ENCODE peak calls at places on chromosomes 16 and 17, in seven cellular contexts. L is Peyer's patch, O is K562, G is nephron progenitor cell, S is fibroblast of pulmonary artery, P is fibroblast of mammary gland, A is Caco-2. K is an unnamed sample.

GRCh38 chr16:85767569-85767968 is 16.7 kb upstream of the C16orf74 start:
- DNase-seq in L (no peak), O (peak; percentile 15), G (no peak), S (peak; percentile 81), P (peak; percentile 78), A (no peak), K (peak; percentile 44)

GRCh38 chr16:88815901-88816589 is 4.3 kb upstream of the APRT start:
- DNase-seq in L (peak; percentile 69), O (no peak), G (peak; percentile 68), S (no peak), P (no peak), A (no peak), K (peak; percentile 84)

GRCh38 chr17:16926591-16927451 is 45.1 kb downstream of the TNFRSF13B start:
- DNase-seq in L (peak; percentile 40), O (no peak), G (no peak), S (no peak), P (no peak), A (peak; percentile 30), K (no peak)

GRCh38 chr16:11824362-11824761 is 27.0 kb downstream of the RSL1D1 start:
- DNase-seq in L (peak; percentile 77), O (no peak), G (no peak), S (peak; percentile 10), P (no peak), A (peak; percentile 45), K (peak; percentile 6)

GRCh38 chr16:67104845-67105244 is 4.9 kb upstream of the PHAF1 start:
- DNase-seq in L (no peak), O (no peak), G (no peak), S (no peak), P (no peak), A (no peak), K (no peak)

GRCh38 chr17:20263595-20263994 is 203.7 kb downstream of the LGALS9B start:
- DNase-seq in L (no peak), O (no peak), G (no peak), S (peak; percentile 31), P (peak; percentile 28), A (no peak), K (no peak)

GRCh38 chr17:31095239-31096105 is 695 bp downstream of the NF1 start:
- DNase-seq in L (peak; percentile 61), O (peak; percentile 66), G (peak; percentile 75), S (peak; percentile 37), P (peak; percentile 54), A (peak; percentile 76), K (peak; percentile 55)

GRCh38 chr16:28863929-28864886 is 565 bp downstream of the SH2B1 start:
- DNase-seq in L (peak; percentile 69), O (peak; percentile 41), G (peak; percentile 35), S (peak; percentile 50), P (peak; percentile 79), A (no peak), K (peak; percentile 19)

GRCh38 chr16:1878256-1878655 is 6.3 kb upstream of the MEIOB start:
- DNase-seq in L (no peak), O (no peak), G (no peak), S (no peak), P (no peak), A (no peak), K (no peak)

GRCh38 chr16:65375651-65376050 is 253.8 kb upstream of the CDH11 start:
- DNase-seq in L (no peak), O (no peak), G (no peak), S (no peak), P (peak; percentile 33), A (no peak), K (no peak)

GRCh38 chr16:11234884-11235702 is 20.9 kb downstream of the SOCS1 start:
- DNase-seq in L (no peak), O (peak; percentile 41), G (no peak), S (no peak), P (no peak), A (no peak), K (no peak)

GRCh38 chr17:45279898-45280297 is 18.0 kb upstream of the SPATA32 start:
- DNase-seq in L (no peak), O (no peak), G (no peak), S (no peak), P (no peak), A (no peak), K (no peak)

GRCh38 chr16:30924086-30924714 is 828 bp downstream of the FBXL19 start:
- DNase-seq in L (no peak), O (peak; percentile 26), G (peak; percentile 49), S (no peak), P (no peak), A (no peak), K (no peak)

GRCh38 chr17:2889256-2889655 is 93.0 kb downstream of the RAP1GAP2 start:
- DNase-seq in L (no peak), O (no peak), G (no peak), S (no peak), P (peak; percentile 55), A (no peak), K (no peak)

GRCh38 chr16:47141773-47142468 is 1.8 kb downstream of the NETO2 start:
- DNase-seq in L (peak; percentile 95), O (peak; percentile 90), G (peak; percentile 83), S (peak; percentile 87), P (peak; percentile 83), A (peak; percentile 87), K (peak; percentile 93)

GRCh38 chr17:36857698-36858097 is 79.6 kb upstream of the LHX1 start:
- DNase-seq in L (no peak), O (no peak), G (no peak), S (no peak), P (no peak), A (no peak), K (no peak)

GRCh38 chr16:57235128-57236092 is 9.6 kb upstream of the ARL2BP start:
- DNase-seq in L (no peak), O (peak; percentile 64), G (no peak), S (peak; percentile 36), P (peak; percentile 85), A (no peak), K (no peak)

GRCh38 chr16:27195941-27196595 is 7.3 kb upstream of the KDM8 start:
- DNase-seq in L (no peak), O (no peak), G (no peak), S (no peak), P (no peak), A (no peak), K (no peak)

GRCh38 chr16:69323428-69323827 is 7.0 kb downstream of the PDF start:
- DNase-seq in L (no peak), O (no peak), G (no peak), S (no peak), P (no peak), A (no peak), K (no peak)

GRCh38 chr17:17295141-17295540 is 8.0 kb upstream of the NT5M start:
- DNase-seq in L (no peak), O (no peak), G (no peak), S (no peak), P (no peak), A (no peak), K (no peak)

GRCh38 chr16:8583712-8584111 is 6.6 kb downstream of the TMEM114 start:
- DNase-seq in L (no peak), O (peak; percentile 16), G (no peak), S (no peak), P (no peak), A (peak; percentile 54), K (no peak)

GRCh38 chr17:79226037-79226436 is 151.4 kb downstream of the ENGASE start:
- DNase-seq in L (no peak), O (no peak), G (no peak), S (no peak), P (no peak), A (no peak), K (no peak)

GRCh38 chr17:72399023-72399607 is 278.3 kb downstream of the SOX9 start:
- DNase-seq in L (no peak), O (no peak), G (no peak), S (no peak), P (no peak), A (no peak), K (no peak)

GRCh38 chr16:47734987-47735594 is 274.0 kb downstream of the PHKB start:
- DNase-seq in L (no peak), O (no peak), G (no peak), S (no peak), P (no peak), A (no peak), K (peak; percentile 12)

GRCh38 chr16:48834576-48834975 is 224.6 kb upstream of the N4BP1 start:
- DNase-seq in L (no peak), O (no peak), G (no peak), S (no peak), P (peak; percentile 0), A (no peak), K (no peak)
- TF ChIP-seq CTCF in L (no peak), O (no peak), G (no peak), S (no peak), P (no peak), A (no peak), K (no peak)

GRCh38 chr17:82107341-82107860 is 9.4 kb upstream of the FASN start:
- DNase-seq in L (no peak), O (no peak), G (no peak), S (no peak), P (no peak), A (peak; percentile 45), K (no peak)
- TF ChIP-seq CTCF in L (no peak), O (peak; percentile 30), G (peak; percentile 8), S (peak; percentile 29), P (peak; percentile 22), A (peak; percentile 29), K (peak; percentile 25)

GRCh38 chr17:39753514-39754160 is 15.9 kb downstream of the GRB7 start:
- DNase-seq in L (peak; percentile 89), O (no peak), G (peak; percentile 64), S (no peak), P (peak; percentile 1), A (no peak), K (peak; percentile 100)
- TF ChIP-seq CTCF in L (no peak), O (no peak), G (no peak), S (no peak), P (no peak), A (peak; percentile 47), K (no peak)

GRCh38 chr16:3264137-3265036 is 8.0 kb upstream of the MEFV start:
- DNase-seq in L (peak; percentile 98), O (peak; percentile 98), G (peak; percentile 96), S (peak; percentile 98), P (peak; percentile 96), A (peak; percentile 99), K (peak; percentile 99)
- TF ChIP-seq CTCF in L (no peak), O (peak; percentile 67), G (no peak), S (peak; percentile 11), P (no peak), A (peak; percentile 20), K (no peak)

DNA sequence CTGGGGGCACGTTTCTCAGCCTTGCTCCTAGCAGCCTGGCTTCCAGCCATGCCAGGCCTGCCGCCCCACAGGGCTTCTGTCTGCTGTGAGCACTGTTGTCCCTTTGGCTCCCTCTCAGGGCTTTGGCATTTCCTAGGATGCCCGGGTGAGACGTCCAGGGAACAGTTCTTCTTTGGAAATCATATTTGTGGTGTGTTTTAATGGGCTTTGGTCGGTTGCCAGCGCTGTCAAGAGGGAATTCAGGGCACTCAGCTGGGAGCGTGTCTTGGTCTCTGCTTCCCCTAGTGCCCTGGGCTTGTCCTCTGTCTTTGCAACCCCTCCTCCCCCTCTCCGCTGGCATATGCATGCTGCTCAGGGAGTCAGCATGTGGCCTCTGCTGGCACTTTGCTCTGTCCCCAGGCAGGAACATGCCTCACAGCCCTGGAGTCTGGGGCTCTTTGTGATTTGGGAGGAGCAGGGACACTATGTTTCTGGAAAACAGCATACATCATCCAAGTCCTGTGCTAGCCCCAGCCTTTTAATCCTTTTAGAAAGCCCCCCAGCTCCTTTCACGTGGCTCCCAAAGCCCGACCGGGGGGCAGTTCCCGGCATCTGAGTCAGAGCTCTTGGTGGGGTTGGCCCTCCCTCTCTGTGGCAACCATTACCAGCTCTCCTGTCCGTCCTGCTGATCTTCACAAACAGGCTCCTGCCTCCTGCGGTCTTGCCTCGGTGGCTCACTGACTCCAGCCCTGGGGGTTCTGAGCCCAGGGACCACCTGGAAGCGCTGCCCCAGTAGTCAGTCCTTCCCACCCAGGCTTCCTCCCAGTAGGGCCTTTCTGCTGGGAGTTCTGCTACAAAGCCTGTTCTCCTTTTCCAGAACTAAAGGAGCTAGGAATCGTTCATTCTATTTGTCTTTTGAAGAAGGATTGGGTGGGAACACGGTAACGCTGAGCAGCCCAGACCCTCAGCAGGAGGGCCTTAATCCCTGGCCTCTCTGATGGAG is 26.7 kb downstream of the SAP30BP start:
- DNase-seq in L (no peak), O (no peak), G (no peak), S (peak; percentile 69), P (peak; percentile 38), A (no peak), K (peak; percentile 30)
- TF ChIP-seq CTCF in L (no peak), O (no peak), G (no peak), S (no peak), P (no peak), A (no peak), K (no peak)

K was measured in Calu3.